ENCODE peak calls at places on chromosome 22, in eight cellular contexts. D, W, A, J, Y, O, U and K are unnamed samples.
A peak's percentile ranks its signal among the peaks of the same experiment; 100 is the strongest.

GRCh38 chr22:44601725-44602124 is 100.3 kb upstream of the PRR5 start:
- DNase-seq in W (no peak), O (no peak), A (no peak), U (no peak), Y (no peak), D (no peak), J (no peak), K (no peak)

GRCh38 chr22:45262931-45263789 is 21.6 kb upstream of the UPK3A start:
- DNase-seq in A (no peak), O (peak; percentile 54), D (peak; percentile 16), Y (no peak), J (no peak), W (no peak), U (peak; percentile 94), K (no peak)

GRCh38 chr22:50293441-50294318 is 13.8 kb downstream of the PLXNB2 start:
- DNase-seq in A (peak; percentile 79), Y (no peak), D (peak; percentile 86), O (peak; percentile 89), J (peak; percentile 53), U (no peak), W (peak; percentile 65), K (peak; percentile 94)

GRCh38 chr22:22364207-22364606 is 119.6 kb downstream of the VPREB1 start:
- DNase-seq in D (no peak), U (no peak), Y (no peak), J (no peak), O (no peak), W (no peak), A (no peak), K (no peak)

GRCh38 chr22:22745225-22746060 is 101.0 kb downstream of the GGTLC2 start:
- DNase-seq in O (no peak), J (peak; percentile 12), W (peak; percentile 29), A (peak; percentile 3), Y (peak; percentile 42), D (peak; percentile 58), U (peak; percentile 36), K (peak; percentile 48)

GRCh38 chr22:45549739-45550138 is 47.1 kb downstream of the FBLN1 start:
- DNase-seq in W (no peak), J (no peak), O (no peak), A (no peak), U (no peak), Y (no peak), D (no peak), K (no peak)

GRCh38 chr22:38214248-38215056 is 12.7 kb downstream of the MAFF start:
- DNase-seq in Y (peak; percentile 61), D (peak; percentile 49), O (peak; percentile 69), J (no peak), A (no peak), U (peak; percentile 70), W (peak; percentile 71), K (peak; percentile 63)

GRCh38 chr22:42330953-42331525 is 60.6 kb upstream of the TCF20 start:
- DNase-seq in Y (no peak), O (no peak), D (no peak), U (peak; percentile 16), A (no peak), J (no peak), W (no peak), K (no peak)

GRCh38 chr22:17307566-17307965 is 61.7 kb upstream of the CECR2 start:
- DNase-seq in O (no peak), D (no peak), Y (no peak), W (no peak), J (no peak), A (no peak), U (no peak), K (peak; percentile 16)

GRCh38 chr22:21573293-21573734 is 5.8 kb downstream of the UBE2L3 start:
- DNase-seq in U (no peak), Y (no peak), D (no peak), J (no peak), W (no peak), O (no peak), A (no peak), K (no peak)

GRCh38 chr22:27639180-27640086 is 162.1 kb downstream of the MN1 start:
- DNase-seq in Y (no peak), U (no peak), W (no peak), O (peak; percentile 42), J (no peak), A (no peak), D (no peak), K (no peak)

GRCh38 chr22:29080061-29080975 is 7.5 kb downstream of the KREMEN1 start:
- DNase-seq in U (no peak), Y (no peak), O (peak; percentile 51), D (no peak), A (no peak), J (no peak), W (no peak), K (no peak)

GRCh38 chr22:47446331-47446730 is 683.9 kb downstream of the TBC1D22A start:
- DNase-seq in O (no peak), W (no peak), D (no peak), A (no peak), J (no peak), Y (no peak), U (no peak), K (no peak)

GRCh38 chr22:37336474-37337028 is 54.2 kb downstream of the CYTH4 start:
- DNase-seq in D (no peak), W (no peak), U (no peak), O (no peak), Y (no peak), A (no peak), J (no peak), K (peak; percentile 51)

GRCh38 chr22:46679711-46680269 is 58.3 kb downstream of the CERK start:
- DNase-seq in O (no peak), Y (no peak), J (no peak), D (no peak), U (no peak), A (no peak), W (no peak), K (no peak)

GRCh38 chr22:28260619-28261018 is 341.6 kb upstream of the PITPNB start:
- DNase-seq in W (no peak), D (no peak), A (no peak), O (no peak), U (no peak), J (no peak), Y (no peak), K (no peak)

GRCh38 chr22:31248965-31249940 is 37.2 kb downstream of the LIMK2 start:
- DNase-seq in W (no peak), D (no peak), A (no peak), O (no peak), J (no peak), U (no peak), Y (no peak), K (no peak)

GRCh38 chr22:45781941-45782340 is 110.3 kb downstream of the ATXN10 start:
- DNase-seq in U (no peak), D (peak; percentile 13), J (no peak), O (no peak), Y (no peak), A (no peak), W (no peak), K (no peak)

GRCh38 chr22:32828150-32828549 is 26.6 kb downstream of the TIMP3 start:
- DNase-seq in A (no peak), D (no peak), W (no peak), J (no peak), Y (no peak), U (no peak), O (no peak), K (no peak)

GRCh38 chr22:48943567-48944432 is 883.9 kb downstream of the BRD1 start:
- DNase-seq in W (peak; percentile 1), O (no peak), J (no peak), U (peak; percentile 15), Y (no peak), D (peak; percentile 7), A (no peak), K (peak; percentile 24)

GRCh38 chr22:20868225-20868944 is 9.6 kb downstream of the SNAP29 start:
- DNase-seq in Y (no peak), W (no peak), A (no peak), O (no peak), D (no peak), U (no peak), J (no peak), K (no peak)

GRCh38 chr22:24517446-24517845 is 22.3 kb downstream of the UPB1 start:
- DNase-seq in U (no peak), O (no peak), J (no peak), A (no peak), D (no peak), W (no peak), Y (no peak), K (no peak)

GRCh38 chr22:24725736-24726135 is 48.8 kb downstream of the PIWIL3 start:
- DNase-seq in O (no peak), U (no peak), W (no peak), A (no peak), J (no peak), Y (no peak), D (no peak), K (no peak)

GRCh38 chr22:27686534-27686933 is 115.0 kb downstream of the MN1 start:
- DNase-seq in A (no peak), D (peak; percentile 49), U (no peak), O (peak; percentile 92), Y (no peak), J (peak; percentile 95), W (no peak), K (peak; percentile 87)

GRCh38 chr22:19210188-19210587 is 31.7 kb upstream of the SLC25A1 start:
- DNase-seq in O (no peak), A (no peak), U (no peak), W (no peak), D (no peak), J (no peak), Y (no peak), K (no peak)

GRCh38 chr22:49667236-49667635 is 160.4 kb downstream of the BRD1 start:
- DNase-seq in Y (peak; percentile 18), W (peak; percentile 37), D (no peak), O (peak; percentile 59), A (no peak), U (no peak), J (no peak), K (no peak)

GRCh38 chr22:23500508-23501208 is 79.4 kb downstream of the IGLL1 start:
- DNase-seq in W (no peak), D (no peak), U (no peak), A (no peak), J (no peak), O (no peak), Y (no peak), K (no peak)